ENCODE peak calls at places on chromosomes 7 and 10, in six cellular contexts. One of them, this sample, is unnamed.

GRCh38 chr10:114401195-114401741 is 3.0 kb downstream of the AFAP1L2 start:
- DNase-seq in ovary: peak
- DNase-seq in heart left ventricle: peak
- DNase-seq in body of pancreas: peak
- DNase-seq in HCT116: no peak
- DNase-seq in adrenal gland: peak
- DNase-seq in this sample: peak

GRCh38 chr7:80923211-80923612 is 4.4 kb upstream of the SEMA3C start:
- DNase-seq in ovary: no peak
- DNase-seq in heart left ventricle: no peak
- DNase-seq in body of pancreas: no peak
- DNase-seq in HCT116: no peak
- DNase-seq in adrenal gland: no peak
- DNase-seq in this sample: no peak

GRCh38 chr10:104099274-104099673 is 13.6 kb upstream of the COL17A1 start:
- DNase-seq in ovary: no peak
- DNase-seq in heart left ventricle: no peak
- DNase-seq in body of pancreas: no peak
- DNase-seq in HCT116: no peak
- DNase-seq in adrenal gland: no peak
- DNase-seq in this sample: no peak

GRCh38 chr10:28991738-28992270 is 297.1 kb upstream of the LYZL1 start:
- DNase-seq in ovary: no peak
- DNase-seq in heart left ventricle: peak
- DNase-seq in body of pancreas: peak
- DNase-seq in HCT116: peak
- DNase-seq in adrenal gland: peak
- DNase-seq in this sample: peak

GRCh38 chr10:49622426-49623425 is 8.9 kb downstream of the CHAT start:
- DNase-seq in ovary: no peak
- DNase-seq in heart left ventricle: no peak
- DNase-seq in body of pancreas: no peak
- DNase-seq in HCT116: no peak
- DNase-seq in adrenal gland: no peak
- DNase-seq in this sample: no peak

GRCh38 chr7:73904219-73905136 is 43.5 kb downstream of the TMEM270 start:
- DNase-seq in ovary: no peak
- DNase-seq in heart left ventricle: no peak
- DNase-seq in body of pancreas: no peak
- DNase-seq in HCT116: no peak
- DNase-seq in adrenal gland: no peak
- DNase-seq in this sample: no peak

GRCh38 chr10:22321831-22322662 is 1.1 kb downstream of the BMI1 start:
- DNase-seq in ovary: peak
- DNase-seq in heart left ventricle: peak
- DNase-seq in body of pancreas: no peak
- DNase-seq in HCT116: no peak
- DNase-seq in adrenal gland: peak
- DNase-seq in this sample: no peak

GRCh38 chr10:42790835-42791234 is 8.2 kb downstream of the BMS1 start:
- DNase-seq in ovary: no peak
- DNase-seq in heart left ventricle: no peak
- DNase-seq in body of pancreas: no peak
- DNase-seq in HCT116: no peak
- DNase-seq in adrenal gland: no peak
- DNase-seq in this sample: no peak

GRCh38 chr10:100506596-100507356 is 12.9 kb downstream of the SEC31B start:
- DNase-seq in ovary: no peak
- DNase-seq in heart left ventricle: no peak
- DNase-seq in body of pancreas: no peak
- DNase-seq in HCT116: no peak
- DNase-seq in adrenal gland: peak
- DNase-seq in this sample: no peak

GRCh38 chr7:24974026-24974832 is 5.7 kb downstream of the OSBPL3 start:
- DNase-seq in ovary: no peak
- DNase-seq in heart left ventricle: no peak
- DNase-seq in body of pancreas: no peak
- DNase-seq in HCT116: no peak
- DNase-seq in adrenal gland: no peak
- DNase-seq in this sample: no peak

GRCh38 chr7:108093341-108093740 is 36.8 kb downstream of the LAMB4 start:
- DNase-seq in ovary: no peak
- DNase-seq in heart left ventricle: no peak
- DNase-seq in body of pancreas: no peak
- DNase-seq in HCT116: no peak
- DNase-seq in adrenal gland: no peak
- DNase-seq in this sample: no peak

GRCh38 chr7:54796150-54796549 is 37.1 kb upstream of the SEC61G start:
- DNase-seq in ovary: no peak
- DNase-seq in heart left ventricle: no peak
- DNase-seq in body of pancreas: no peak
- DNase-seq in HCT116: no peak
- DNase-seq in adrenal gland: no peak
- DNase-seq in this sample: no peak

GRCh38 chr10:78972160-78972946 is 96.4 kb upstream of the ZMIZ1 start:
- DNase-seq in ovary: peak
- DNase-seq in heart left ventricle: peak
- DNase-seq in body of pancreas: peak
- DNase-seq in HCT116: peak
- DNase-seq in adrenal gland: peak
- DNase-seq in this sample: peak
- TF ChIP-seq POLR2A in ovary: no peak
- TF ChIP-seq POLR2A in heart left ventricle: no peak
- TF ChIP-seq POLR2A in body of pancreas: no peak
- TF ChIP-seq POLR2A in HCT116: no peak
- TF ChIP-seq POLR2A in adrenal gland: no peak
- TF ChIP-seq POLR2A in this sample: no peak

GRCh38 chr7:47574473-47575328 is 7.2 kb downstream of the TNS3 start:
- DNase-seq in ovary: no peak
- DNase-seq in heart left ventricle: peak
- DNase-seq in body of pancreas: no peak
- DNase-seq in HCT116: no peak
- DNase-seq in adrenal gland: peak
- DNase-seq in this sample: peak
- H3K27ac ChIP-seq in ovary: no peak
- H3K27ac ChIP-seq in heart left ventricle: peak
- H3K27ac ChIP-seq in body of pancreas: peak
- H3K27ac ChIP-seq in HCT116: no peak
- H3K27ac ChIP-seq in adrenal gland: peak
- H3K27ac ChIP-seq in this sample: peak

DNA sequence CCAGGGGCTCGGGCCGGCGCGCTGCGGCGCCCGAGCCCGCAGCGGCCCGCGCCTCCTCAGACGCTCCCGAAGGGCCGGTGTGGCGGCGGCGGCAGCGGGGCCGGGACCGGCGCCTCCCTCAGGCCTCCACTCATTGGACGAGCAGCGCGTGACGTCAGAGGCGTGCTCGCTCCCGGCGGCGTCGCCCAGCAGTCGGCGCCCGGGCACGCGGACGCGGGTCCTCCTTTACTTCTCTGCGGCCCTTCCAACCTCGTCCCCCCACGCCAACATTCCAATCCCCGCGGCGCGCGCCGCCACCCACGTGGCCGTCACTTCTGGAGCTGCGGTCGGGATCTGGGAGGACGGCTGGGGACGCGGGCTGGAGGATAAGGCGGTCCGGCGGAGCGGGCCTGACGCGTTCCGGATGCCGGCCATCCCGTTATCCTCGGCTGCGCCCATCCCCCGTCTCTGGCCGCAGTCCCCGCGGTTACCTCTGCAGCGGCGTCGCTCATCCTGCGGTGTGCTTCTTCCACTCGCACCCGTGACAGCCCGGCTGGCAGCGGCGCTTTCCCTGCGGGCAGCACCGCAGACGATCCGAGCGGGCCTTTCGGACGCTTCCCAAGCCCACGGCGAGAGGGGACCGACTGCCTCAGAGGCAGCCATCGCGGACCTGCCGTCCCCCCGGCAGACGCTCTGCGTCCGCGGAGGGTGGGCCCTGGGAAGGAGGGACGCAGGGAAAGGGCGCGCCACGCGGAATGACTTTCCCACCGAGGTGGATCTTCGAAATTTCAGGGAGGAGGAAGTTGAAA is at the start of gene PDZD8:
- DNase-seq in ovary: peak
- DNase-seq in heart left ventricle: peak
- DNase-seq in body of pancreas: peak
- DNase-seq in HCT116: peak
- DNase-seq in adrenal gland: peak
- DNase-seq in this sample: peak
- TF ChIP-seq POLR2A in ovary: peak
- TF ChIP-seq POLR2A in heart left ventricle: peak
- TF ChIP-seq POLR2A in body of pancreas: peak
- TF ChIP-seq POLR2A in HCT116: peak
- TF ChIP-seq POLR2A in adrenal gland: peak
- TF ChIP-seq POLR2A in this sample: no peak

GRCh38 chr10:132576671-132577349 is 39.2 kb downstream of the INPP5A start:
- DNase-seq in ovary: no peak
- DNase-seq in heart left ventricle: no peak
- DNase-seq in body of pancreas: no peak
- DNase-seq in HCT116: no peak
- DNase-seq in adrenal gland: no peak
- DNase-seq in this sample: no peak
- H3K27ac ChIP-seq in ovary: no peak
- H3K27ac ChIP-seq in heart left ventricle: no peak
- H3K27ac ChIP-seq in body of pancreas: no peak
- H3K27ac ChIP-seq in HCT116: no peak
- H3K27ac ChIP-seq in adrenal gland: no peak
- H3K27ac ChIP-seq in this sample: no peak

This sample was measured in stomach.